ENCODE peak calls at places on chromosome 12, in four cellular contexts. L is H1, U is GM12878, Z is HepG2. R is an unnamed sample.

GRCh38 chr12:52631676-52632459 is 13.5 kb upstream of the KRT73 start:
- DNase-seq in L (peak; percentile 27), U (no peak), Z (no peak), R (no peak)

GRCh38 chr12:64169999-64170398 is 52.1 kb downstream of the KICS2 start:
- DNase-seq in L (no peak), U (no peak), Z (no peak), R (no peak)

GRCh38 chr12:123142518-123142840 is 8.4 kb downstream of the PITPNM2 start:
- DNase-seq in L (no peak), U (no peak), Z (no peak), R (no peak)

GRCh38 chr12:638948-639557 is 24.2 kb downstream of the NINJ2 start:
- DNase-seq in L (no peak), U (no peak), Z (no peak), R (no peak)

GRCh38 chr12:122182887-122183587 is at the start of gene LRRC43:
- DNase-seq in L (peak; percentile 86), U (no peak), Z (no peak), R (peak; percentile 83)

GRCh38 chr12:20101046-20101445 is 267.3 kb upstream of the PDE3A start:
- DNase-seq in L (no peak), U (no peak), Z (no peak), R (no peak)

GRCh38 chr12:95402096-95402495 is 71.9 kb upstream of the METAP2 start:
- DNase-seq in L (no peak), U (no peak), Z (no peak), R (no peak)

GRCh38 chr12:82019533-82019932 is 260.4 kb upstream of the PPFIA2 start:
- DNase-seq in L (no peak), U (no peak), Z (no peak), R (no peak)

GRCh38 chr12:93667672-93668071 is 9.5 kb upstream of the CRADD start:
- DNase-seq in L (no peak), U (no peak), Z (no peak), R (no peak)

GRCh38 chr12:21065845-21066244 is 65.1 kb upstream of the SLCO1B1 start:
- DNase-seq in L (no peak), U (no peak), Z (no peak), R (no peak)

GRCh38 chr12:112261559-112261958 is 120.7 kb downstream of the HECTD4 start:
- DNase-seq in L (no peak), U (no peak), Z (peak; percentile 13), R (peak; percentile 27)

GRCh38 chr12:50981319-50982239 is 29.2 kb downstream of the HIGD1C start:
- DNase-seq in L (no peak), U (no peak), Z (peak; percentile 57), R (no peak)

GRCh38 chr12:103178681-103179080 is 221.2 kb downstream of the ASCL1 start:
- DNase-seq in L (no peak), U (no peak), Z (no peak), R (no peak)

GRCh38 chr12:20030847-20031246 is 337.5 kb upstream of the PDE3A start:
- DNase-seq in L (no peak), U (no peak), Z (no peak), R (no peak)

GRCh38 chr12:17286874-17287273 is 680.9 kb upstream of the LMO3 start:
- DNase-seq in L (no peak), U (no peak), Z (no peak), R (no peak)

GRCh38 chr12:12723681-12724420 is 6.7 kb downstream of the CDKN1B start:
- DNase-seq in L (peak; percentile 71), U (no peak), Z (no peak), R (peak; percentile 76)

GRCh38 chr12:30796508-30796780 is 41.7 kb upstream of the CAPRIN2 start:
- DNase-seq in L (no peak), U (no peak), Z (no peak), R (no peak)

GRCh38 chr12:89504560-89505346 is 19.8 kb downstream of the GALNT4 start:
- DNase-seq in L (no peak), U (no peak), Z (no peak), R (no peak)

GRCh38 chr12:96720363-96720705 is 186.7 kb upstream of the NEDD1 start:
- DNase-seq in L (no peak), U (no peak), Z (no peak), R (no peak)

GRCh38 chr12:34209259-34209835 is 187.1 kb downstream of the ALG10 start:
- DNase-seq in L (no peak), U (no peak), Z (no peak), R (peak; percentile 7)

GRCh38 chr12:11563785-11564739 is 85.4 kb upstream of the ETV6 start:
- DNase-seq in L (no peak), U (no peak), Z (no peak), R (no peak)

GRCh38 chr12:19967486-19967885 is 400.9 kb upstream of the PDE3A start:
- DNase-seq in L (no peak), U (peak; percentile 19), Z (no peak), R (no peak)

DNA sequence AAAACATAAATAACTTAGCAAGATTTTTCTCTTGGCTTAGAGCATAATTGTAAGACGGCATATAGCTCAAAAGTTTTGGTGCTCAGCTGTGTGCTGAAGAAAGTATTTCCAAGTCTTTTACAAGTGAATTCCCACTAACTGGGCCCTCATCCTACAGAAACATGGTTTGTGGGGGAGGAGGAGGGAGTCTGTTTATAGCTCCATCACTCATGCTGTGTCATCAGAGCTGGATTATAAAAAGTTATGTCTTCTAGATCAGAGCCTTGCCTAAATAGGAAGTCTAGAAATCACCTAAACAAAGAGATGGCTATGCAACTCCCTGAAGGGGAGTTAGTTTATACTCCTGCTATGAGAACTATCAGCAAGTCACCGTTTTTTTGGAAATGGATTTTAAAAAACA is 65.9 kb upstream of the OTOGL start:
- DNase-seq in L (no peak), U (no peak), Z (no peak), R (no peak)
- TF ChIP-seq POLR2AphosphoS5 in L (no peak), U (no peak), Z (no peak), R (no peak)

GRCh38 chr12:6352198-6353173 is 10.6 kb upstream of the TNFRSF1A start:
- DNase-seq in L (no peak), U (no peak), Z (no peak), R (no peak)
- TF ChIP-seq TCF12 in L (no peak), U (no peak), Z (no peak), R (no peak)

GRCh38 chr12:2075558-2076195 is 22.9 kb downstream of the CACNA1C start:
- DNase-seq in L (no peak), U (no peak), Z (no peak), R (no peak)
- TF ChIP-seq POLR2AphosphoS5 in L (no peak), U (no peak), Z (no peak), R (no peak)

DNA sequence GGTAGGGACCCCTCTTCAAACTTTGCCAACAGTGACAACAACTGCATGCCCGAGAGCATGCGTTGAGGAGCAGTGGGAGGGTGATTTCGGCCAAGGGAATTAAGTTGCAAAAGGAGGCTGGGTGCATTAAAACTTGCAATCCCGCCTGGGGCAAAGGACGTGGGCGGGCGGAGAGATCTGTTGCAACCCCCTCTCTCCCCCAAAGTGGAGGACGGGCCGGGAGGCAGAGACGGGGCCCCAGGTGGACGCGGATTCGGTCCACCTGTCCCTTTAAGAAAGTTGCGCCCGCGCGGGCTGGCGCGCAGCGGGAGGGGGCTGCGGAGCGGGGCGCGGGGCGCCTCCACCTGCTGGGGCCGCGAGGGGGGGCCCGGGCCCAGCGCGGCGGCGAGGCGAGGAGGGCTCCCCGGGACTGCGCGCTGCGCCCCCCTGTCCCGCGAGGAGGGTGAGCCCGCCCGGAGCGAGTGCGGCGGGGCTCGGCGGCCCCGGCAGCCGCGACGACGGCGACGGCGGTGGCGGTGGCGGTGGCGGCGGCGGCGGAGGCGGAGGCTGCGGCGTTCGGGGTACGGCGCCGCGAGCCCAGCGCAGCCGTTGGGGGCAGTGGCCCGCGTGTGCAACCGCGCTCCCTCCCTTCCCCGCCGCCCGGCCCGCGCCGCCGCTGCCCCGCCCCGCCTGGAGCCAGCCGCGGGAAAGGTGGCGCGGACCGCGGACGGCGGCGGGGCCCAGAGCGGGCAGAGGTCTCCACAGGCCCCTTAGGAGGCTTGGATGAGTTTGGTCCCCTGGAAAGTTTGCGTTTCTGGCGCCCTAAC is 560 bp upstream of the FOXN4 start:
- DNase-seq in L (peak; percentile 69), U (no peak), Z (no peak), R (peak; percentile 81)
- TF ChIP-seq TCF12 in L (no peak), U (no peak), Z (no peak), R (no peak)

GRCh38 chr12:47277071-47277408 is 197.3 kb upstream of the AMIGO2 start:
- DNase-seq in L (no peak), U (no peak), Z (no peak), R (no peak)

GRCh38 chr12:47276253-47277070 is 196.7 kb upstream of the AMIGO2 start:
- DNase-seq in L (no peak), U (peak; percentile 36), Z (peak; percentile 29), R (no peak)

GRCh38 chr12:47274725-47275124 is 195.0 kb upstream of the AMIGO2 start:
- DNase-seq in L (no peak), U (no peak), Z (no peak), R (no peak)

GRCh38 chr12:47280543-47281330 is 201.0 kb upstream of the AMIGO2 start:
- DNase-seq in L (no peak), U (no peak), Z (no peak), R (no peak)

GRCh38 chr12:47277972-47278448 is 198.3 kb upstream of the AMIGO2 start:
- DNase-seq in L (no peak), U (no peak), Z (no peak), R (no peak)
- TF ChIP-seq POLR2AphosphoS5 in L (no peak), U (no peak), Z (no peak), R (no peak)

GRCh38 chr12:14775652-14776020 is 27.6 kb downstream of the WBP11 start:
- DNase-seq in L (no peak), U (no peak), Z (no peak), R (no peak)
- TF ChIP-seq TCF12 in L (no peak), U (no peak), Z (no peak), R (no peak)

DNA sequence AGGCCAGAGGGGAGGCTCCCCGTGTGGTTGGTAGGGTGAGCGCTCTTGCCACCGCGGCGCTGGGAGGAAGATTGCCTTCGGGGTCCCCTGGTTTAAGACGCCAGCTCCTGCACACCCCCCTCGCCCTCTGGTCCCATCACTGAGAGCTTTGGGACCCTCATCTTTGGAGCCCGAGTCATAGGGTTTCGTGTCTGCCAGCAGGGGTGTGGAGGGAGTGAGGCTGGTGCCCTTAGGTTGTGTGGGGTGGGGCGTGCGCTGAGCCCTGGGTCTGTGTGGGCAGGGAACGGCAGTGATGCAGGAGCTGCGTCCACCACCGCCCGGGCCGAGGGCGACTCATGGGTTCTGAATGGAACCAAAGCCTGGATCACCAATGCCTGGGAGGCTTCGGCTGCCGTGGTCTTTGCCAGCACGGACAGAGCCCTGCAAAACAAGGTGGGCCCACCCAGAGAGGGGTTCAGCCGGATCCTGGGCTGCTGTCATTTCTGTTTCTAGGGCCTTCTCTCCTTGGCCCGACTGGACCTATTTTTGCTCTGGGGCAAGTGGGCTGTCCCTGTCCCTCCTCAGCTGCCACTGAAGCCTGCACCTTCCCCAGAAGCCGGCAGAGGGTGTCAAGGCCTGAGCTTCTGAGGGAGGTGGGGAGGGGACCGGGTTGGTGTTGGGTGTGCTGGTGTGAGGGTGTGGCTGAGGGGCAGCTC is 12.1 kb downstream of the ACADS start:
- DNase-seq in L (peak; percentile 68), U (no peak), Z (no peak), R (no peak)
- TF ChIP-seq POLR2AphosphoS5 in L (no peak), U (no peak), Z (no peak), R (no peak)

R was measured in SK-N-SH.